ENCODE peak calls at places on chromosomes 7 and 10, in seven cellular contexts. W, K, A, H, R, M and T are unnamed samples.

GRCh38 chr7:30029696-30030095 is 1.5 kb downstream of the PLEKHA8 start:
- DNase-seq in R (no peak), H (no peak), K (no peak), W (no peak), A (peak), M (no peak), T (no peak)

GRCh38 chr10:30935078-30935477 is 96.6 kb downstream of the ZNF438 start:
- DNase-seq in H (no peak), W (no peak), M (no peak), A (peak), R (no peak), K (no peak), T (no peak)

GRCh38 chr7:99036531-99037175 is 107.3 kb downstream of the SMURF1 start:
- DNase-seq in W (no peak), R (no peak), K (no peak), H (no peak), A (peak), M (no peak), T (peak)

GRCh38 chr10:71232089-71232998 is 20.0 kb downstream of the UNC5B start:
- DNase-seq in M (peak), K (no peak), R (no peak), A (no peak), H (peak), W (no peak), T (peak)

GRCh38 chr7:73918926-73919693 is 58.2 kb downstream of the TMEM270 start:
- DNase-seq in R (no peak), H (no peak), K (no peak), M (peak), W (no peak), A (no peak), T (no peak)

GRCh38 chr10:69789164-69789576 is 12.5 kb upstream of the COL13A1 start:
- DNase-seq in K (no peak), M (no peak), R (no peak), A (no peak), W (no peak), H (no peak), T (no peak)

GRCh38 chr10:102624094-102624493 is 20.2 kb upstream of the TRIM8 start:
- DNase-seq in R (no peak), H (peak), W (no peak), K (no peak), A (no peak), M (no peak), T (no peak)

GRCh38 chr7:30584970-30585369 is 9.7 kb upstream of the GARS1 start:
- DNase-seq in A (no peak), R (no peak), M (no peak), H (no peak), W (no peak), K (no peak), T (no peak)

GRCh38 chr10:119135517-119135890 is 30.0 kb downstream of the SFXN4 start:
- DNase-seq in K (peak), R (no peak), H (no peak), A (no peak), W (no peak), M (no peak), T (peak)

GRCh38 chr7:81195033-81195432 is 276.2 kb upstream of the SEMA3C start:
- DNase-seq in H (no peak), A (peak), W (no peak), M (no peak), K (no peak), R (no peak), T (peak)

GRCh38 chr10:89540550-89540949 is 5.2 kb upstream of the SLC16A12 start:
- DNase-seq in R (no peak), K (no peak), A (no peak), H (no peak), M (no peak), W (no peak), T (peak)

GRCh38 chr7:137975223-137975622 is 26.7 kb downstream of the CREB3L2 start:
- DNase-seq in W (no peak), H (peak), A (no peak), R (no peak), M (no peak), K (no peak), T (peak)

GRCh38 chr7:2241580-2242540 is at the start of the genes MRM2 and NUDT1:
- DNase-seq in H (peak), W (peak), R (peak), K (peak), A (peak), M (peak), T (peak)

GRCh38 chr7:81715984-81716588 is 53.8 kb downstream of the HGF start:
- DNase-seq in K (no peak), R (no peak), M (no peak), W (no peak), H (no peak), A (peak), T (peak)

GRCh38 chr7:135405969-135406368 is 103.9 kb downstream of the CNOT4 start:
- DNase-seq in W (no peak), A (no peak), K (no peak), R (no peak), H (no peak), M (no peak), T (no peak)

GRCh38 chr7:87003872-87004798 is 55.3 kb downstream of the ELAPOR2 start:
- DNase-seq in A (no peak), M (no peak), W (no peak), K (no peak), R (no peak), H (no peak), T (no peak)

GRCh38 chr10:30645340-30645827 is 15.8 kb upstream of the LYZL2 start:
- DNase-seq in R (no peak), H (peak), K (no peak), M (no peak), W (no peak), A (peak), T (peak)

GRCh38 chr10:103493911-103494877 is 689 bp downstream of the NEURL1 start:
- DNase-seq in M (no peak), A (no peak), K (no peak), R (no peak), H (no peak), W (peak), T (no peak)

GRCh38 chr10:90136731-90137316 is 435.4 kb downstream of the KIF20B start:
- DNase-seq in M (no peak), R (no peak), H (no peak), A (no peak), W (no peak), K (no peak), T (peak)

GRCh38 chr10:65017523-65017922 is 1496.3 kb downstream of the REEP3 start:
- DNase-seq in K (no peak), A (no peak), R (no peak), M (no peak), H (no peak), W (no peak), T (no peak)
- H3K4me3 ChIP-seq in K (no peak), A (no peak), R (no peak), M (no peak), H (no peak), W (no peak), T (no peak)

GRCh38 chr10:26311383-26311940 is 94.9 kb downstream of the GAD2 start:
- DNase-seq in H (no peak), R (no peak), W (no peak), A (no peak), K (no peak), M (no peak), T (no peak)
- TF ChIP-seq CTCF in H (no peak), R (no peak), W (no peak), A (no peak), K (no peak), M (no peak), T (no peak)

GRCh38 chr7:45573199-45573598 is 969 bp upstream of the ADCY1 start:
- DNase-seq in R (no peak), H (no peak), A (no peak), W (no peak), M (no peak), K (no peak), T (no peak)

GRCh38 chr7:45575501-45576248 is 1.5 kb downstream of the ADCY1 start:
- DNase-seq in M (no peak), W (no peak), K (no peak), R (no peak), A (no peak), H (no peak), T (no peak)

GRCh38 chr7:45576249-45576929 is 2.2 kb downstream of the ADCY1 start:
- DNase-seq in K (no peak), A (no peak), W (no peak), M (no peak), H (no peak), R (no peak), T (no peak)

GRCh38 chr7:45573636-45574470 is at the start of gene ADCY1:
- DNase-seq in R (no peak), A (no peak), M (no peak), H (peak), W (no peak), K (no peak), T (no peak)

DNA sequence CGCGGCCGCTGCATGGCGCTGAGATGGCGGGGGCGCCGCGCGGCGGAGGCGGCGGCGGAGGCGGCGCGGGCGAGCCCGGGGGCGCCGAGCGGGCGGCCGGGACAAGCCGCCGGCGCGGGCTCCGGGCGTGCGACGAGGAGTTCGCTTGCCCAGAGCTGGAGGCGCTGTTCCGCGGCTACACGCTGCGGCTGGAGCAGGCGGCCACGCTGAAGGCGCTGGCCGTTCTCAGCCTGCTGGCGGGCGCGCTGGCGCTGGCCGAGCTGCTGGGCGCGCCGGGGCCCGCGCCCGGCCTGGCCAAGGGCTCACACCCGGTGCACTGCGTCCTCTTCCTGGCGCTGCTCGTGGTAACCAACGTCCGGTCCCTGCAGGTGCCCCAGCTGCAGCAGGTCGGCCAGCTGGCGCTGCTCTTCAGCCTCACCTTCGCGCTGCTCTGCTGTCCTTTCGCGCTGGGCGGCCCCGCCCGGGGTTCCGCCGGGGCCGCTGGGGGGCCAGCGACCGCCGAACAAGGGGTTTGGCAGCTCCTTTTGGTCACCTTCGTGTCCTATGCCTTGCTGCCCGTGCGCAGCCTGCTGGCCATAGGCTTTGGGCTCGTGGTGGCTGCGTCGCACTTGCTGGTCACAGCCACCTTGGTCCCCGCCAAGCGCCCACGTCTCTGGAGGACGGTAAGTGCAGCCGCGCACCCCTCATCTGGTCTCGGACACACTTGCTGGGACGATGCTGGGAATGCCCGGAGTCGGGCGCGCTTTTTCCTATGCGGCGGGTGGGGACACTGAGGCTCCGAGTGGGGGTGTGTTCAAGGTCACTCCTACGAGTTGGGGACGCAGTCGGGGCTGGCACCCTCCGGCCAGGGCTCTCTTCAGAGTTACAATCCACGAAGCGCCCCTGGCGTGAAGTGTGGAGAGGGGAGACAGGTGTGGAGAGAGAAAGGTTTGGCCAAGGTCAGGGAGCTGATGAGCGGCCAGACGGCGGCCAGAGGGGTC is 643 bp downstream of the ADCY1 start:
- DNase-seq in A (peak), M (no peak), R (no peak), K (no peak), H (peak), W (no peak), T (peak)
- H3K4me3 ChIP-seq in A (peak), M (peak), R (no peak), K (peak), H (peak), W (no peak), T (peak)

GRCh38 chr10:97180986-97181385 is 4.8 kb downstream of the SLIT1 start:
- DNase-seq in K (no peak), A (no peak), M (no peak), R (no peak), H (no peak), W (no peak), T (no peak)

GRCh38 chr10:97179311-97179710 is 6.4 kb downstream of the SLIT1 start:
- DNase-seq in K (no peak), R (no peak), A (no peak), W (no peak), H (no peak), M (no peak), T (no peak)

GRCh38 chr10:97178074-97178473 is 7.7 kb downstream of the SLIT1 start:
- DNase-seq in A (no peak), K (no peak), W (no peak), M (no peak), R (no peak), H (no peak), T (no peak)

GRCh38 chr10:97180367-97180763 is 5.4 kb downstream of the SLIT1 start:
- DNase-seq in A (no peak), W (no peak), M (no peak), R (no peak), H (no peak), K (no peak), T (no peak)

DNA sequence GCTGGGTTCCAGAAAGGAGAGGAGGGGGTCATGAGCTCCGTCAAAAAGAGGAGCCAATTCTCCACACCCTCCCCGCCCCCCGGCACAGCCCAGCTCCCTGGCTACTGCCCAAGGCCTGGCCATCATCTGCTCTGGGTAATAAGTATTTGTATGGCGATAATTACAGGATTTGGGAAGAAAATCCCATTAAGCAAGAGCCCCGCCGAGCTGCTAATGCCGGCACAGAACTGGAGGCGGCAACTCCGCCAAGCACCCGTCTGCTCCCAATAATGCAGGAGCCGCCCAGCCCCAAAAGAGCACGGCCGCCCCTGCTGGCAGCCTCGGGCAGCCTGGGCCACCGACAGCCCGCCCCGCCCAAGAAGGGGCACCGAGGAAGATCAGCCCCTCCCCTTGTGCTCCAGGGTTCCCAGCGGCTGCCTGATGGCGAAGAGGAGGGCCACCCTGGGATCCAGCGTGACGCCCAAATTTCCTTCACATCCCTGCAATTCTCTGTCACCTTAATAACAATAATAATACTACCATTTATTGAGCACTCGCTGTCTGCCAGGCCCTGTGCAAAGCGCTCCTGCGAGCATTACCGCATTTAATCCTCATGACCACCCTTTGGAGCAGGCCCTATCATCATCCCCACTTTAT is 5.9 kb downstream of the SLIT1 start:
- DNase-seq in W (no peak), R (no peak), A (no peak), K (no peak), H (no peak), M (no peak), T (no peak)
- TF ChIP-seq CTCF in W (no peak), R (no peak), A (no peak), K (no peak), H (peak), M (peak), T (peak)